ENCODE peak calls at places on chromosomes 3 and 15, in eight cellular contexts. B, E, D, W, S, N, H and P are unnamed samples.
A peak's percentile ranks its signal among the peaks of the same experiment; 100 is the strongest.

GRCh38 chr3:14358426-14359211 is 43.8 kb upstream of the SLC6A6 start:
- DNase-seq in S (peak; percentile 10), H (no peak), W (no peak), D (peak; percentile 55), N (peak; percentile 29), E (no peak), B (peak; percentile 43), P (no peak)

GRCh38 chr15:88564741-88565140 is 18.3 kb upstream of the DET1 start:
- DNase-seq in H (no peak), E (no peak), S (no peak), D (no peak), W (no peak), N (no peak), B (no peak), P (no peak)

GRCh38 chr3:53672987-53673386 is 173.2 kb downstream of the CHDH start:
- DNase-seq in N (peak; percentile 33), W (no peak), D (no peak), E (no peak), B (no peak), S (no peak), H (no peak), P (no peak)

GRCh38 chr3:183897606-183898384 is 13.1 kb upstream of the PARL start:
- DNase-seq in N (peak; percentile 5), D (no peak), E (no peak), B (no peak), H (no peak), S (no peak), W (no peak), P (no peak)

GRCh38 chr3:156240642-156241041 is 120.3 kb downstream of the KCNAB1 start:
- DNase-seq in N (no peak), H (no peak), W (no peak), S (no peak), E (no peak), B (no peak), D (no peak), P (peak; percentile 47)

GRCh38 chr3:128572644-128573105 is 77.9 kb downstream of the RPN1 start:
- DNase-seq in B (no peak), H (no peak), N (no peak), S (no peak), W (peak; percentile 44), E (no peak), D (no peak), P (peak; percentile 56)

GRCh38 chr3:115071611-115072010 is 75.5 kb downstream of the ZBTB20 start:
- DNase-seq in H (no peak), S (peak; percentile 12), D (no peak), B (peak; percentile 2), N (no peak), W (peak; percentile 18), E (no peak), P (peak; percentile 90)

GRCh38 chr3:191328963-191329653 is at the start of gene CCDC50:
- DNase-seq in D (peak; percentile 92), W (peak; percentile 70), S (peak; percentile 78), H (peak; percentile 50), B (no peak), N (peak; percentile 80), E (peak; percentile 37), P (peak; percentile 87)

GRCh38 chr3:16547555-16547954 is 34.1 kb upstream of the RFTN1 start:
- DNase-seq in N (no peak), H (no peak), W (no peak), B (no peak), S (no peak), E (no peak), D (no peak), P (no peak)

GRCh38 chr3:152696962-152697361 is 138.0 kb upstream of the P2RY1 start:
- DNase-seq in B (no peak), D (no peak), W (no peak), E (no peak), H (no peak), S (no peak), N (no peak), P (no peak)

GRCh38 chr3:176584413-176585176 is 612.7 kb downstream of the TBL1XR1 start:
- DNase-seq in S (no peak), H (no peak), B (no peak), D (no peak), N (no peak), W (no peak), E (no peak), P (no peak)

GRCh38 chr3:120440001-120440703 is 10.6 kb downstream of the FSTL1 start:
- DNase-seq in W (no peak), B (no peak), H (no peak), N (no peak), E (no peak), S (no peak), D (no peak), P (no peak)

GRCh38 chr3:44066806-44067205 is 174.9 kb upstream of the TOPAZ1 start:
- DNase-seq in W (no peak), B (no peak), H (no peak), N (no peak), D (no peak), S (no peak), E (no peak), P (no peak)

GRCh38 chr3:183439510-183439909 is 11.1 kb upstream of the MCF2L2 start:
- DNase-seq in W (no peak), E (no peak), S (no peak), N (no peak), H (no peak), D (no peak), B (no peak), P (peak; percentile 37)

GRCh38 chr15:48177875-48178611 is at the start of gene MYEF2:
- DNase-seq in D (peak; percentile 79), W (peak; percentile 60), N (peak; percentile 66), S (peak; percentile 77), E (peak; percentile 23), B (peak; percentile 20), H (peak; percentile 58), P (peak; percentile 79)

GRCh38 chr3:128996741-128997140 is 2.9 kb upstream of the CFAP92 start:
- DNase-seq in N (no peak), W (no peak), D (no peak), E (no peak), B (no peak), S (no peak), H (no peak), P (no peak)

GRCh38 chr3:23668430-23668904 is 137.3 kb upstream of the UBE2E1 start:
- DNase-seq in S (no peak), H (peak; percentile 22), N (no peak), D (no peak), W (peak; percentile 97), E (no peak), B (peak; percentile 60), P (peak; percentile 15)

GRCh38 chr3:187292631-187293513 is 1.3 kb upstream of the MASP1 start:
- DNase-seq in E (no peak), B (no peak), D (no peak), H (no peak), S (no peak), N (no peak), W (no peak), P (no peak)

GRCh38 chr3:73637042-73637441 is 12.3 kb upstream of the PDZRN3 start:
- DNase-seq in N (no peak), B (no peak), S (no peak), E (no peak), W (no peak), D (no peak), H (no peak), P (no peak)

GRCh38 chr3:107904536-107905066 is 186.2 kb downstream of the CD47 start:
- DNase-seq in B (no peak), H (no peak), D (no peak), N (no peak), S (no peak), W (no peak), E (no peak), P (no peak)

GRCh38 chr15:41917767-41918430 is 24.0 kb upstream of the SPTBN5 start:
- DNase-seq in E (no peak), S (no peak), W (peak; percentile 78), H (peak; percentile 56), D (no peak), N (no peak), B (no peak), P (peak; percentile 76)

GRCh38 chr3:61570813-61571212 is 9.4 kb downstream of the PTPRG start:
- DNase-seq in S (no peak), N (no peak), D (no peak), W (no peak), B (no peak), E (no peak), H (no peak), P (no peak)

GRCh38 chr15:91484141-91484540 is 369.4 kb upstream of the SLCO3A1 start:
- DNase-seq in E (no peak), S (no peak), W (no peak), H (no peak), N (no peak), B (no peak), D (no peak), P (no peak)

GRCh38 chr15:69474291-69474690 is 21.7 kb downstream of the RPLP1 start:
- DNase-seq in N (no peak), W (peak; percentile 47), S (no peak), H (no peak), B (no peak), D (no peak), E (no peak), P (no peak)

GRCh38 chr15:73048624-73049295 is 3.5 kb upstream of the NEO1 start:
- DNase-seq in H (no peak), W (no peak), N (no peak), D (no peak), E (no peak), S (no peak), B (no peak), P (no peak)

GRCh38 chr15:68365140-68365745 is 66.7 kb downstream of the ITGA11 start:
- DNase-seq in S (no peak), D (no peak), N (no peak), B (no peak), E (no peak), H (no peak), W (no peak), P (peak; percentile 28)

GRCh38 chr15:78265752-78266224 is 1.4 kb downstream of the DNAJA4 start:
- DNase-seq in H (no peak), B (peak; percentile 43), E (no peak), D (no peak), S (no peak), N (no peak), W (peak; percentile 73), P (peak; percentile 32)

GRCh38 chr15:101017935-101018849 is 99.0 kb downstream of the LRRK1 start:
- DNase-seq in E (no peak), S (no peak), N (no peak), D (no peak), B (no peak), W (no peak), H (no peak), P (no peak)

GRCh38 chr15:48541659-48542334 is 103.7 kb downstream of the FBN1 start:
- DNase-seq in H (no peak), N (no peak), D (no peak), W (peak; percentile 63), B (no peak), S (no peak), E (no peak), P (no peak)

GRCh38 chr15:81809543-81809942 is 236.3 kb downstream of the MEX3B start:
- DNase-seq in D (no peak), W (peak; percentile 27), B (no peak), N (peak; percentile 61), H (no peak), E (peak; percentile 33), S (no peak), P (peak; percentile 30)

GRCh38 chr3:40801276-40801675 is 276.5 kb downstream of the ZNF621 start:
- DNase-seq in H (no peak), B (no peak), N (no peak), S (no peak), D (no peak), E (no peak), W (peak; percentile 14), P (no peak)

GRCh38 chr3:124032351-124032880 is 40.5 kb upstream of the ROPN1 start:
- DNase-seq in S (peak; percentile 52), W (peak; percentile 52), N (peak; percentile 96), H (no peak), D (peak; percentile 44), E (no peak), B (no peak), P (peak; percentile 56)

GRCh38 chr3:156873906-156874305 is 47.8 kb downstream of the LEKR1 start:
- DNase-seq in N (no peak), B (no peak), D (no peak), E (no peak), W (no peak), S (no peak), H (no peak), P (no peak)

GRCh38 chr15:35994861-35995260 is 448.9 kb upstream of the DPH6 start:
- DNase-seq in W (no peak), B (no peak), N (no peak), E (no peak), S (no peak), H (no peak), D (no peak), P (no peak)